ENCODE peak calls at places on chromosomes 4 and X, in eight cellular contexts. One of them, this sample, is unnamed.

GRCh38 chrX:117972681-117973080 is 143.9 kb downstream of the KLHL13 start:
- DNase-seq in WERI-Rb-1: no peak
- DNase-seq in left lung: no peak
- DNase-seq in mesendoderm: peak
- DNase-seq in GDM1: no peak
- DNase-seq in astrocyte of the spinal cord: peak
- DNase-seq in B cell: no peak
- DNase-seq in NCI-H1092 treated with DMSO at 0.1 percent for 48 hours: peak
- DNase-seq in this sample: no peak

GRCh38 chr4:19239565-19239964 is 1012.1 kb upstream of the SLIT2 start:
- DNase-seq in left lung: no peak
- DNase-seq in B cell: no peak
- DNase-seq in WERI-Rb-1: no peak
- DNase-seq in GDM1: no peak
- DNase-seq in astrocyte of the spinal cord: peak
- DNase-seq in mesendoderm: no peak
- DNase-seq in NCI-H1092 treated with DMSO at 0.1 percent for 48 hours: no peak
- DNase-seq in this sample: no peak

GRCh38 chr4:76637704-76638361 is 202.8 kb downstream of the SHROOM3 start:
- DNase-seq in B cell: no peak
- DNase-seq in GDM1: no peak
- DNase-seq in WERI-Rb-1: no peak
- DNase-seq in astrocyte of the spinal cord: no peak
- DNase-seq in mesendoderm: no peak
- DNase-seq in left lung: no peak
- DNase-seq in NCI-H1092 treated with DMSO at 0.1 percent for 48 hours: no peak
- DNase-seq in this sample: no peak

GRCh38 chrX:12372111-12372510 is 233.8 kb downstream of the FRMPD4 start:
- DNase-seq in B cell: no peak
- DNase-seq in astrocyte of the spinal cord: no peak
- DNase-seq in GDM1: no peak
- DNase-seq in left lung: no peak
- DNase-seq in mesendoderm: peak
- DNase-seq in WERI-Rb-1: no peak
- DNase-seq in NCI-H1092 treated with DMSO at 0.1 percent for 48 hours: no peak
- DNase-seq in this sample: no peak

GRCh38 chrX:71871367-71871766 is 39.3 kb upstream of the NHSL2 start:
- DNase-seq in B cell: no peak
- DNase-seq in mesendoderm: peak
- DNase-seq in WERI-Rb-1: no peak
- DNase-seq in NCI-H1092 treated with DMSO at 0.1 percent for 48 hours: no peak
- DNase-seq in GDM1: no peak
- DNase-seq in left lung: no peak
- DNase-seq in astrocyte of the spinal cord: peak
- DNase-seq in this sample: no peak

GRCh38 chrX:39504850-39505259 is 592.9 kb downstream of the BCOR start:
- DNase-seq in left lung: no peak
- DNase-seq in GDM1: no peak
- DNase-seq in astrocyte of the spinal cord: no peak
- DNase-seq in B cell: no peak
- DNase-seq in WERI-Rb-1: no peak
- DNase-seq in NCI-H1092 treated with DMSO at 0.1 percent for 48 hours: no peak
- DNase-seq in mesendoderm: no peak
- DNase-seq in this sample: no peak

GRCh38 chr4:147987252-147987651 is 255.4 kb downstream of the ARHGAP10 start:
- DNase-seq in GDM1: no peak
- DNase-seq in mesendoderm: peak
- DNase-seq in astrocyte of the spinal cord: no peak
- DNase-seq in B cell: no peak
- DNase-seq in WERI-Rb-1: no peak
- DNase-seq in left lung: no peak
- DNase-seq in NCI-H1092 treated with DMSO at 0.1 percent for 48 hours: no peak
- DNase-seq in this sample: no peak

GRCh38 chrX:13932416-13932815 is 97.3 kb downstream of the GEMIN8 start:
- DNase-seq in mesendoderm: no peak
- DNase-seq in astrocyte of the spinal cord: no peak
- DNase-seq in GDM1: no peak
- DNase-seq in left lung: no peak
- DNase-seq in NCI-H1092 treated with DMSO at 0.1 percent for 48 hours: no peak
- DNase-seq in B cell: no peak
- DNase-seq in WERI-Rb-1: no peak
- DNase-seq in this sample: no peak

GRCh38 chr4:113901994-113902787 is 77.3 kb downstream of the ARSJ start:
- DNase-seq in GDM1: no peak
- DNase-seq in mesendoderm: peak
- DNase-seq in astrocyte of the spinal cord: no peak
- DNase-seq in NCI-H1092 treated with DMSO at 0.1 percent for 48 hours: peak
- DNase-seq in B cell: peak
- DNase-seq in left lung: peak
- DNase-seq in WERI-Rb-1: no peak
- DNase-seq in this sample: no peak

GRCh38 chrX:142428916-142429315 is 223.8 kb upstream of the MAGEC2 start:
- DNase-seq in GDM1: no peak
- DNase-seq in left lung: no peak
- DNase-seq in mesendoderm: no peak
- DNase-seq in astrocyte of the spinal cord: no peak
- DNase-seq in B cell: no peak
- DNase-seq in NCI-H1092 treated with DMSO at 0.1 percent for 48 hours: no peak
- DNase-seq in WERI-Rb-1: no peak
- DNase-seq in this sample: no peak

GRCh38 chr4:185657191-185657590 is 121.9 kb upstream of the PDLIM3 start:
- DNase-seq in WERI-Rb-1: no peak
- DNase-seq in left lung: no peak
- DNase-seq in mesendoderm: no peak
- DNase-seq in NCI-H1092 treated with DMSO at 0.1 percent for 48 hours: no peak
- DNase-seq in astrocyte of the spinal cord: no peak
- DNase-seq in B cell: no peak
- DNase-seq in GDM1: no peak
- DNase-seq in this sample: no peak

GRCh38 chr4:110452546-110452945 is 23.4 kb upstream of the ENPEP start:
- DNase-seq in left lung: no peak
- DNase-seq in WERI-Rb-1: no peak
- DNase-seq in mesendoderm: no peak
- DNase-seq in NCI-H1092 treated with DMSO at 0.1 percent for 48 hours: no peak
- DNase-seq in B cell: no peak
- DNase-seq in astrocyte of the spinal cord: no peak
- DNase-seq in GDM1: no peak
- DNase-seq in this sample: no peak

GRCh38 chr4:1904042-1904441 is 32.8 kb downstream of the NSD2 start:
- DNase-seq in astrocyte of the spinal cord: no peak
- DNase-seq in GDM1: no peak
- DNase-seq in left lung: no peak
- DNase-seq in mesendoderm: no peak
- DNase-seq in NCI-H1092 treated with DMSO at 0.1 percent for 48 hours: no peak
- DNase-seq in B cell: no peak
- DNase-seq in WERI-Rb-1: no peak
- DNase-seq in this sample: no peak

GRCh38 chrX:38628587-38628986 is 67.2 kb downstream of the TSPAN7 start:
- DNase-seq in mesendoderm: no peak
- DNase-seq in B cell: no peak
- DNase-seq in left lung: no peak
- DNase-seq in astrocyte of the spinal cord: no peak
- DNase-seq in NCI-H1092 treated with DMSO at 0.1 percent for 48 hours: no peak
- DNase-seq in WERI-Rb-1: no peak
- DNase-seq in GDM1: no peak
- DNase-seq in this sample: no peak

GRCh38 chrX:45322820-45323219 is 122.1 kb upstream of the DIPK2B start:
- DNase-seq in mesendoderm: peak
- DNase-seq in WERI-Rb-1: no peak
- DNase-seq in GDM1: no peak
- DNase-seq in left lung: no peak
- DNase-seq in NCI-H1092 treated with DMSO at 0.1 percent for 48 hours: no peak
- DNase-seq in astrocyte of the spinal cord: peak
- DNase-seq in B cell: no peak
- DNase-seq in this sample: no peak

GRCh38 chrX:20521245-20521644 is 254.5 kb upstream of the RPS6KA3 start:
- DNase-seq in astrocyte of the spinal cord: peak
- DNase-seq in mesendoderm: peak
- DNase-seq in B cell: no peak
- DNase-seq in WERI-Rb-1: no peak
- DNase-seq in NCI-H1092 treated with DMSO at 0.1 percent for 48 hours: no peak
- DNase-seq in GDM1: no peak
- DNase-seq in left lung: no peak
- DNase-seq in this sample: no peak

GRCh38 chr4:19936471-19936870 is 315.2 kb upstream of the SLIT2 start:
- DNase-seq in B cell: no peak
- DNase-seq in astrocyte of the spinal cord: peak
- DNase-seq in WERI-Rb-1: no peak
- DNase-seq in mesendoderm: peak
- DNase-seq in GDM1: no peak
- DNase-seq in NCI-H1092 treated with DMSO at 0.1 percent for 48 hours: no peak
- DNase-seq in left lung: no peak
- DNase-seq in this sample: no peak

GRCh38 chr4:120557372-120557771 is 365.2 kb downstream of the PRDM5 start:
- DNase-seq in B cell: no peak
- DNase-seq in GDM1: no peak
- DNase-seq in mesendoderm: peak
- DNase-seq in astrocyte of the spinal cord: no peak
- DNase-seq in NCI-H1092 treated with DMSO at 0.1 percent for 48 hours: no peak
- DNase-seq in left lung: no peak
- DNase-seq in WERI-Rb-1: no peak
- DNase-seq in this sample: no peak

GRCh38 chr4:188934320-188934975 is 795.2 kb downstream of the TRIML1 start:
- DNase-seq in astrocyte of the spinal cord: peak
- DNase-seq in B cell: no peak
- DNase-seq in NCI-H1092 treated with DMSO at 0.1 percent for 48 hours: no peak
- DNase-seq in mesendoderm: no peak
- DNase-seq in WERI-Rb-1: no peak
- DNase-seq in left lung: no peak
- DNase-seq in GDM1: no peak
- DNase-seq in this sample: no peak

GRCh38 chrX:136880003-136880451 is 498 bp downstream of the RBMX start:
- DNase-seq in mesendoderm: peak
- DNase-seq in GDM1: no peak
- DNase-seq in WERI-Rb-1: no peak
- DNase-seq in NCI-H1092 treated with DMSO at 0.1 percent for 48 hours: peak
- DNase-seq in astrocyte of the spinal cord: no peak
- DNase-seq in B cell: peak
- DNase-seq in left lung: no peak
- DNase-seq in this sample: no peak

GRCh38 chrX:6021316-6022091 is 207.2 kb downstream of the NLGN4X start:
- DNase-seq in B cell: peak
- DNase-seq in NCI-H1092 treated with DMSO at 0.1 percent for 48 hours: peak
- DNase-seq in WERI-Rb-1: peak
- DNase-seq in mesendoderm: peak
- DNase-seq in astrocyte of the spinal cord: peak
- DNase-seq in GDM1: no peak
- DNase-seq in left lung: no peak
- DNase-seq in this sample: peak

GRCh38 chrX:73963682-73964081 is 340.3 kb upstream of the ZCCHC13 start:
- DNase-seq in left lung: no peak
- DNase-seq in astrocyte of the spinal cord: no peak
- DNase-seq in B cell: no peak
- DNase-seq in mesendoderm: no peak
- DNase-seq in NCI-H1092 treated with DMSO at 0.1 percent for 48 hours: no peak
- DNase-seq in GDM1: no peak
- DNase-seq in WERI-Rb-1: no peak
- DNase-seq in this sample: no peak

GRCh38 chr4:83851261-83852084 is 315.6 kb downstream of the GPAT3 start:
- DNase-seq in left lung: peak
- DNase-seq in WERI-Rb-1: no peak
- DNase-seq in astrocyte of the spinal cord: peak
- DNase-seq in NCI-H1092 treated with DMSO at 0.1 percent for 48 hours: no peak
- DNase-seq in mesendoderm: peak
- DNase-seq in B cell: no peak
- DNase-seq in GDM1: no peak
- DNase-seq in this sample: no peak

GRCh38 chr4:123444298-123444731 is 47.7 kb downstream of the SPRY1 start:
- DNase-seq in B cell: peak
- DNase-seq in GDM1: peak
- DNase-seq in NCI-H1092 treated with DMSO at 0.1 percent for 48 hours: peak
- DNase-seq in astrocyte of the spinal cord: no peak
- DNase-seq in WERI-Rb-1: peak
- DNase-seq in mesendoderm: peak
- DNase-seq in left lung: no peak
- DNase-seq in this sample: peak